ENCODE peak calls at places on chromosomes 2 and 18, in four cellular contexts. D, X, Q and L are unnamed samples.

GRCh38 chr2:240520974-240521350 is 36.8 kb downstream of the ANKMY1 start:
- DNase-seq in Q (no peak), D (no peak), X (no peak), L (no peak)

GRCh38 chr2:120525056-120526046 is 179.4 kb downstream of the INHBB start:
- DNase-seq in X (no peak), D (no peak), Q (no peak), L (no peak)

GRCh38 chr2:129016972-129017371 is 698.3 kb upstream of the HS6ST1 start:
- DNase-seq in X (no peak), Q (no peak), D (no peak), L (no peak)

GRCh38 chr18:39345321-39345720 is 1779.7 kb upstream of the CELF4 start:
- DNase-seq in Q (no peak), D (peak), X (peak), L (no peak)

GRCh38 chr2:233088598-233089345 is 28.6 kb downstream of the INPP5D start:
- DNase-seq in X (no peak), D (no peak), Q (no peak), L (no peak)

GRCh38 chr2:152176113-152176714 is 651 bp upstream of the STAM2 start:
- DNase-seq in D (peak), Q (no peak), X (peak), L (no peak)

GRCh38 chr2:20626698-20627471 is 24.0 kb downstream of the HS1BP3 start:
- DNase-seq in Q (no peak), D (no peak), X (no peak), L (peak)

GRCh38 chr2:164260506-164260905 is 360.8 kb downstream of the GRB14 start:
- DNase-seq in D (no peak), X (no peak), Q (no peak), L (no peak)

GRCh38 chr2:235390108-235390815 is 103.6 kb upstream of the AGAP1 start:
- DNase-seq in X (peak), D (no peak), Q (no peak), L (no peak)

GRCh38 chr2:11703700-11704099 is 33.7 kb upstream of the NTSR2 start:
- DNase-seq in X (peak), Q (no peak), D (peak), L (no peak)

GRCh38 chr18:77206676-77207370 is 42.8 kb upstream of the GALR1 start:
- DNase-seq in X (peak), Q (no peak), D (peak), L (no peak)

GRCh38 chr2:96258393-96259022 is 7.3 kb downstream of the TMEM127 start:
- DNase-seq in Q (no peak), X (no peak), D (no peak), L (no peak)

GRCh38 chr2:235618039-235618438 is 124.2 kb downstream of the AGAP1 start:
- DNase-seq in D (peak), Q (no peak), X (peak), L (no peak)

GRCh38 chr2:228615501-228615900 is 434.0 kb upstream of the SPHKAP start:
- DNase-seq in X (no peak), Q (no peak), D (no peak), L (no peak)

GRCh38 chr2:100819365-100820345 is at the start of gene NPAS2:
- DNase-seq in X (peak), Q (peak), D (no peak), L (peak)

GRCh38 chr2:186607660-186608324 is 17.9 kb downstream of the ITGAV start:
- DNase-seq in X (no peak), D (no peak), Q (no peak), L (no peak)

GRCh38 chr2:4553219-4553618 is 849.8 kb downstream of the DCDC2C start:
- DNase-seq in X (no peak), D (no peak), Q (no peak), L (no peak)

GRCh38 chr2:179332903-179333302 is 68.3 kb upstream of the SESTD1 start:
- DNase-seq in Q (no peak), X (peak), D (peak), L (no peak)

GRCh38 chr2:27053776-27054175 is 2.3 kb downstream of the AGBL5 start:
- DNase-seq in X (no peak), D (no peak), Q (no peak), L (no peak)

GRCh38 chr2:152330235-152330866 is 4.6 kb upstream of the FMNL2 start:
- DNase-seq in Q (no peak), X (no peak), D (no peak), L (no peak)

GRCh38 chr2:106314427-106314826 is 120.3 kb upstream of the UXS1 start:
- DNase-seq in D (no peak), X (no peak), Q (no peak), L (no peak)

GRCh38 chr2:215218587-215219577 is 80.5 kb upstream of the ABCA12 start:
- DNase-seq in D (peak), Q (no peak), X (peak), L (no peak)

GRCh38 chr18:49878996-49879585 is 65.8 kb upstream of the ACAA2 start:
- DNase-seq in D (no peak), Q (no peak), X (no peak), L (no peak)

GRCh38 chr2:72143441-72144356 is 4.0 kb downstream of the CYP26B1 start:
- DNase-seq in Q (no peak), D (no peak), X (no peak), L (no peak)

GRCh38 chr2:160491922-160492371 is 1.7 kb downstream of the RBMS1 start:
- DNase-seq in Q (no peak), D (peak), X (peak), L (no peak)

DNA sequence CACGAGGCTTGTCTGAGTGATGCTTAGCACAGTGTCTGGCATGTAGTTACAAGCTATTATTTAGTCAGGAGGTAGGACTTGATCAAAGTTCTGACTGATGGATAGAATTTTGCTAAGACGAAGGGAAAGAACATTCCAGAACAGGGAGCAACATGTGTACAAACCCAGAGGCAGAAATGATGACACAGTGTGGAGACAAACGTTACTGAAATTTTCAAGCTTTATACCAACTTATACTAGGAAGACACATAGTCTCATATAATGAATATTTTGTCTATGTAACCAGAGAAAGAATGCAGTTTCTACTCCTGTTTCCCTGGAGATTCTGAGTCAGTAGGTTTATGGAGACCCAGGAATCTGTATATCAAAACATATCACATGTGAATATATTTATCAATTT is 123.4 kb downstream of the FAM124B start:
- DNase-seq in D (peak), Q (no peak), X (peak), L (no peak)
- TF ChIP-seq CTCF in D (peak), Q (no peak), X (peak), L (no peak)

GRCh38 chr2:127453392-127454171 is 35.4 kb downstream of the PROC start:
- DNase-seq in D (no peak), X (no peak), Q (peak), L (no peak)
- TF ChIP-seq CTCF in D (peak), X (peak), Q (no peak), L (no peak)

GRCh38 chr18:68733693-68734092 is 18.8 kb upstream of the TMX3 start:
- DNase-seq in D (no peak), Q (no peak), X (no peak), L (no peak)
- TF ChIP-seq CTCF in D (peak), Q (no peak), X (no peak), L (no peak)

GRCh38 chr2:181780159-181781081 is 100.1 kb upstream of the NEUROD1 start:
- DNase-seq in Q (no peak), D (no peak), X (no peak), L (no peak)

GRCh38 chr2:181778621-181779195 is 98.4 kb upstream of the NEUROD1 start:
- DNase-seq in Q (no peak), D (no peak), X (no peak), L (no peak)

GRCh38 chr2:181781082-181781786 is 100.9 kb upstream of the NEUROD1 start:
- DNase-seq in X (no peak), D (no peak), Q (peak), L (no peak)

GRCh38 chr2:181777654-181778053 is 97.3 kb upstream of the NEUROD1 start:
- DNase-seq in D (no peak), Q (no peak), X (no peak), L (no peak)

GRCh38 chr2:181779288-181779871 is 99.1 kb upstream of the NEUROD1 start:
- DNase-seq in D (no peak), X (no peak), Q (no peak), L (no peak)
- TF ChIP-seq CTCF in D (no peak), X (no peak), Q (no peak), L (no peak)

DNA sequence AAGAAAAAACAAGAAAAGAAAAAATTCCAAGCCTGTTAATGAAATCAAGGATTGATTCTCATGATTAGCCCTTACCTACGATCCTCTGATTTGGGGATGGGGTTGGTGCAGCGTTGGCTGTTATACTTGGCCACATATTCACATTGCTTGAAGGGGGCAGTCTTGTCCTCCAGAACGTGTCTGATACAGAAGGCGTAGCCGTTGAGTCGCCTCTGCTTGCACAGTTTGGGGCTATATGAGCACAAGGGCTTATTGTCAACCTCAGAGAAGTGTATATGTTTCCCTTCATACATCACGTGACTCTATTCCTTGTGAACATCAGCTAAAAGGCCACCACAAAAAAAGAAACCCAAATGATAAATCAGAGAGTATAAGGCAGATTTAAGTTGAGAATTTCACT is 23.2 kb downstream of the INO80D start:
- DNase-seq in Q (no peak), D (no peak), X (no peak), L (no peak)
- TF ChIP-seq CTCF in Q (no peak), D (no peak), X (no peak), L (no peak)

GRCh38 chr18:61662726-61663125 is 230.1 kb downstream of the RNF152 start:
- DNase-seq in Q (no peak), D (no peak), X (no peak), L (no peak)
- TF ChIP-seq CTCF in Q (no peak), D (no peak), X (no peak), L (no peak)

DNA sequence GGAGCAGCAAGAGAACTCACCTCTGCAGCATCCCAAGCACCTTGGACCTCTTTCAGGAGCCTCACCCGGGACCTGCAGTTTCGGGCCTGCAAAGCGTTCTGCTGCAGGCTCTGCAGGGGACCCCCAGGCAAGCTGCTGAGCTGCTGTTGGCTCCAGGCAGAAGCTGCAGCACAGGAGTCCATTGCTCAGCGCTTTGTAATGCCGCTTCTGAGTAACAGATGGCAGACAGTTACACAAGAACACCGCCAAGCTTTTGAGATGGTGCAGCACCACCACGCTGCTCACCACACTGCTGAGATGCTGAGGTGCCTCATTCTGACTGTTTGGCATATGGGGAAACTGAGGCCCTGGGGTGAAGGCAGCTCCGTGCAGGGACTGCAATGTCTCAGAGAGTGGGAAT is 1.9 kb upstream of the GALNT14 start:
- DNase-seq in X (peak), D (no peak), Q (no peak), L (no peak)
- TF ChIP-seq CTCF in X (no peak), D (no peak), Q (no peak), L (no peak)